ENCODE peak calls at places on chromosome 16, in seven cellular contexts. F is ovary; J is AG10803; B is heart right ventricle; K is iris pigment epithelial cell; W is stimulated activated CD8-positive, alpha-beta memory T cell treated with anti-CD3 and anti-CD28 coated beads, Interleukin-4, amount 100 ng/mL, for 1 hour; O is skeletal muscle cell. Z is an unnamed sample.

GRCh38 chr16:30523768-30524574 is 2.4 kb downstream of the ZNF768 start:
- DNase-seq in F (peak), J (no peak), B (peak), K (peak), W (no peak), O (no peak), Z (no peak)

GRCh38 chr16:14475370-14476139 is 154.5 kb downstream of the PARN start:
- DNase-seq in F (no peak), J (no peak), B (no peak), K (peak), W (no peak), O (no peak), Z (no peak)

GRCh38 chr16:29232811-29233704 is 173.5 kb downstream of the NPIPB11 start:
- DNase-seq in F (peak), J (no peak), B (no peak), K (no peak), W (no peak), O (no peak), Z (no peak)

GRCh38 chr16:20349615-20350014 is 2.9 kb downstream of the UMOD start:
- DNase-seq in F (no peak), J (no peak), B (no peak), K (no peak), W (no peak), O (no peak), Z (no peak)

GRCh38 chr16:87014112-87014511 is 303.1 kb downstream of the C16orf95 start:
- DNase-seq in F (no peak), J (no peak), B (no peak), K (no peak), W (no peak), O (no peak), Z (no peak)

GRCh38 chr16:74448990-74449389 is 27.7 kb upstream of the CLEC18B start:
- DNase-seq in F (peak), J (peak), B (peak), K (peak), W (no peak), O (peak), Z (peak)

GRCh38 chr16:15782573-15783365 is 74.1 kb downstream of the MYH11 start:
- DNase-seq in F (no peak), J (no peak), B (no peak), K (no peak), W (no peak), O (no peak), Z (no peak)

GRCh38 chr16:71626858-71627213 is 852 bp downstream of the MARVELD3 start:
- DNase-seq in F (no peak), J (no peak), B (no peak), K (no peak), W (no peak), O (no peak), Z (no peak)

GRCh38 chr16:76653390-76654026 is 376.3 kb downstream of the CNTNAP4 start:
- DNase-seq in F (no peak), J (peak), B (no peak), K (peak), W (no peak), O (peak), Z (peak)

GRCh38 chr16:56518435-56518834 is 1.4 kb downstream of the BBS2 start:
- DNase-seq in F (no peak), J (peak), B (no peak), K (no peak), W (no peak), O (no peak), Z (no peak)

GRCh38 chr16:31451681-31452351 is 7.5 kb upstream of the ARMC5 start:
- DNase-seq in F (peak), J (peak), B (peak), K (peak), W (no peak), O (no peak), Z (no peak)

GRCh38 chr16:52069866-52070265 is 477.1 kb downstream of the TOX3 start:
- DNase-seq in F (no peak), J (peak), B (no peak), K (peak), W (no peak), O (no peak), Z (no peak)

GRCh38 chr16:61921373-61921772 is 114.9 kb downstream of the CDH8 start:
- DNase-seq in F (no peak), J (no peak), B (no peak), K (no peak), W (no peak), O (no peak), Z (no peak)

GRCh38 chr16:49833055-49833454 is 22.9 kb downstream of the ZNF423 start:
- DNase-seq in F (peak), J (no peak), B (peak), K (peak), W (no peak), O (no peak), Z (no peak)

GRCh38 chr16:88634141-88634993 is 4.0 kb upstream of the IL17C start:
- DNase-seq in F (no peak), J (peak), B (peak), K (peak), W (peak), O (no peak), Z (no peak)

GRCh38 chr16:17453365-17454122 is 17.2 kb downstream of the XYLT1 start:
- DNase-seq in F (no peak), J (no peak), B (no peak), K (no peak), W (no peak), O (no peak), Z (no peak)

GRCh38 chr16:51731160-51731559 is 580.1 kb upstream of the SALL1 start:
- DNase-seq in F (no peak), J (no peak), B (no peak), K (no peak), W (no peak), O (no peak), Z (no peak)

GRCh38 chr16:65121870-65122723 is at the start of gene CDH11:
- DNase-seq in F (peak), J (peak), B (peak), K (peak), W (no peak), O (peak), Z (no peak)

GRCh38 chr16:4317471-4318170 is 1.8 kb downstream of the GLIS2 start:
- DNase-seq in F (peak), J (no peak), B (no peak), K (peak), W (no peak), O (no peak), Z (no peak)

GRCh38 chr16:24776486-24777220 is 47.2 kb downstream of the TNRC6A start:
- DNase-seq in F (no peak), J (peak), B (peak), K (peak), W (no peak), O (peak), Z (no peak)

GRCh38 chr16:58152246-58152868 is 23.2 kb upstream of the CFAP20 start:
- DNase-seq in F (no peak), J (peak), B (no peak), K (no peak), W (no peak), O (no peak), Z (no peak)

GRCh38 chr16:1371054-1371978 is 19.6 kb downstream of the GNPTG start:
- DNase-seq in F (no peak), J (no peak), B (no peak), K (no peak), W (no peak), O (no peak), Z (no peak)

GRCh38 chr16:28100810-28101532 is 37.5 kb upstream of the GSG1L start:
- DNase-seq in F (no peak), J (no peak), B (no peak), K (no peak), W (no peak), O (no peak), Z (no peak)

GRCh38 chr16:8714143-8714542 is 39.7 kb downstream of the ABAT start:
- DNase-seq in F (no peak), J (no peak), B (no peak), K (no peak), W (no peak), O (no peak), Z (no peak)

GRCh38 chr16:12794486-12795399 is 8.9 kb downstream of the CPPED1 start:
- DNase-seq in F (peak), J (no peak), B (peak), K (no peak), W (no peak), O (no peak), Z (no peak)

GRCh38 chr16:27449434-27450188 is 47.6 kb downstream of the IL21R start:
- DNase-seq in F (no peak), J (no peak), B (no peak), K (no peak), W (peak), O (no peak), Z (no peak)

GRCh38 chr16:58020628-58021521 is 4.7 kb upstream of the MMP15 start:
- DNase-seq in F (peak), J (peak), B (peak), K (peak), W (no peak), O (no peak), Z (no peak)

GRCh38 chr16:29892458-29892813 is 6.9 kb downstream of the SEZ6L2 start:
- DNase-seq in F (no peak), J (no peak), B (no peak), K (no peak), W (no peak), O (no peak), Z (no peak)

Z was measured in AG04449.